ENCODE peak calls at places on chromosomes 3 and 15, in nine cellular contexts. One of them, this sample, is unnamed.

GRCh38 chr3:129238945-129239705 is 10.3 kb upstream of the COPG1 start:
- DNase-seq in Peyer's patch: no peak
- DNase-seq in neural crest cell: no peak
- DNase-seq in AG04450: no peak
- DNase-seq in nephron progenitor cell: no peak
- DNase-seq in astrocyte of the cerebellum: no peak
- DNase-seq in stomach: no peak
- DNase-seq in heart left ventricle: no peak
- DNase-seq in left lung: peak; percentile 55
- DNase-seq in this sample: peak; percentile 46

GRCh38 chr15:36263666-36264065 is 315.8 kb upstream of the CDIN1 start:
- DNase-seq in Peyer's patch: no peak
- DNase-seq in neural crest cell: no peak
- DNase-seq in AG04450: no peak
- DNase-seq in nephron progenitor cell: no peak
- DNase-seq in astrocyte of the cerebellum: no peak
- DNase-seq in stomach: no peak
- DNase-seq in heart left ventricle: no peak
- DNase-seq in left lung: no peak
- DNase-seq in this sample: no peak

GRCh38 chr3:18428036-18428435 is 2.9 kb upstream of the SATB1 start:
- DNase-seq in Peyer's patch: no peak
- DNase-seq in neural crest cell: no peak
- DNase-seq in AG04450: no peak
- DNase-seq in nephron progenitor cell: no peak
- DNase-seq in astrocyte of the cerebellum: no peak
- DNase-seq in stomach: no peak
- DNase-seq in heart left ventricle: no peak
- DNase-seq in left lung: no peak
- DNase-seq in this sample: no peak

GRCh38 chr3:58164199-58164879 is 46.4 kb downstream of the DNASE1L3 start:
- DNase-seq in Peyer's patch: no peak
- DNase-seq in neural crest cell: no peak
- DNase-seq in AG04450: peak; percentile 33
- DNase-seq in nephron progenitor cell: no peak
- DNase-seq in astrocyte of the cerebellum: peak; percentile 59
- DNase-seq in stomach: peak; percentile 92
- DNase-seq in heart left ventricle: peak; percentile 87
- DNase-seq in left lung: peak; percentile 77
- DNase-seq in this sample: no peak

GRCh38 chr15:42605281-42605744 is 29.9 kb downstream of the STARD9 start:
- DNase-seq in Peyer's patch: no peak
- DNase-seq in neural crest cell: no peak
- DNase-seq in AG04450: no peak
- DNase-seq in nephron progenitor cell: no peak
- DNase-seq in astrocyte of the cerebellum: no peak
- DNase-seq in stomach: no peak
- DNase-seq in heart left ventricle: peak; percentile 21
- DNase-seq in left lung: no peak
- DNase-seq in this sample: no peak

GRCh38 chr3:13016726-13017255 is 56.4 kb downstream of the IQSEC1 start:
- DNase-seq in Peyer's patch: no peak
- DNase-seq in neural crest cell: no peak
- DNase-seq in AG04450: no peak
- DNase-seq in nephron progenitor cell: no peak
- DNase-seq in astrocyte of the cerebellum: no peak
- DNase-seq in stomach: no peak
- DNase-seq in heart left ventricle: no peak
- DNase-seq in left lung: no peak
- DNase-seq in this sample: no peak

GRCh38 chr3:9201278-9201677 is 48.2 kb downstream of the SRGAP3 start:
- DNase-seq in Peyer's patch: no peak
- DNase-seq in neural crest cell: no peak
- DNase-seq in AG04450: no peak
- DNase-seq in nephron progenitor cell: no peak
- DNase-seq in astrocyte of the cerebellum: peak; percentile 23
- DNase-seq in stomach: no peak
- DNase-seq in heart left ventricle: no peak
- DNase-seq in left lung: no peak
- DNase-seq in this sample: no peak

GRCh38 chr15:101314726-101315125 is 19.7 kb upstream of the SNRPA1 start:
- DNase-seq in Peyer's patch: no peak
- DNase-seq in neural crest cell: no peak
- DNase-seq in AG04450: no peak
- DNase-seq in nephron progenitor cell: no peak
- DNase-seq in astrocyte of the cerebellum: no peak
- DNase-seq in stomach: no peak
- DNase-seq in heart left ventricle: no peak
- DNase-seq in left lung: no peak
- DNase-seq in this sample: no peak

GRCh38 chr3:125098929-125099328 is 43.1 kb upstream of the HEG1 start:
- DNase-seq in Peyer's patch: no peak
- DNase-seq in neural crest cell: no peak
- DNase-seq in AG04450: no peak
- DNase-seq in nephron progenitor cell: no peak
- DNase-seq in astrocyte of the cerebellum: no peak
- DNase-seq in stomach: no peak
- DNase-seq in heart left ventricle: no peak
- DNase-seq in left lung: no peak
- DNase-seq in this sample: no peak

GRCh38 chr15:92801774-92802464 is 98.2 kb upstream of the CHD2 start:
- DNase-seq in Peyer's patch: no peak
- DNase-seq in neural crest cell: no peak
- DNase-seq in AG04450: peak; percentile 83
- DNase-seq in nephron progenitor cell: no peak
- DNase-seq in astrocyte of the cerebellum: no peak
- DNase-seq in stomach: no peak
- DNase-seq in heart left ventricle: no peak
- DNase-seq in left lung: peak; percentile 82
- DNase-seq in this sample: peak; percentile 88

GRCh38 chr15:31510003-31510402 is 183.4 kb downstream of the KLF13 start:
- DNase-seq in Peyer's patch: no peak
- DNase-seq in neural crest cell: no peak
- DNase-seq in AG04450: no peak
- DNase-seq in nephron progenitor cell: no peak
- DNase-seq in astrocyte of the cerebellum: no peak
- DNase-seq in stomach: no peak
- DNase-seq in heart left ventricle: no peak
- DNase-seq in left lung: peak; percentile 10
- DNase-seq in this sample: no peak

GRCh38 chr3:115245899-115246298 is 98.8 kb upstream of the ZBTB20 start:
- DNase-seq in Peyer's patch: no peak
- DNase-seq in neural crest cell: no peak
- DNase-seq in AG04450: no peak
- DNase-seq in nephron progenitor cell: no peak
- DNase-seq in astrocyte of the cerebellum: no peak
- DNase-seq in stomach: no peak
- DNase-seq in heart left ventricle: no peak
- DNase-seq in left lung: no peak
- DNase-seq in this sample: no peak

GRCh38 chr3:142975316-142975995 is 12.0 kb upstream of the PAQR9 start:
- DNase-seq in Peyer's patch: no peak
- DNase-seq in neural crest cell: no peak
- DNase-seq in AG04450: no peak
- DNase-seq in nephron progenitor cell: no peak
- DNase-seq in astrocyte of the cerebellum: no peak
- DNase-seq in stomach: no peak
- DNase-seq in heart left ventricle: no peak
- DNase-seq in left lung: no peak
- DNase-seq in this sample: no peak

GRCh38 chr3:195099976-195100755 is 170.8 kb downstream of the XXYLT1 start:
- DNase-seq in Peyer's patch: no peak
- DNase-seq in neural crest cell: no peak
- DNase-seq in AG04450: no peak
- DNase-seq in nephron progenitor cell: no peak
- DNase-seq in astrocyte of the cerebellum: no peak
- DNase-seq in stomach: no peak
- DNase-seq in heart left ventricle: no peak
- DNase-seq in left lung: peak; percentile 29
- DNase-seq in this sample: no peak

GRCh38 chr3:115354010-115354409 is 206.9 kb upstream of the ZBTB20 start:
- DNase-seq in Peyer's patch: no peak
- DNase-seq in neural crest cell: no peak
- DNase-seq in AG04450: no peak
- DNase-seq in nephron progenitor cell: no peak
- DNase-seq in astrocyte of the cerebellum: no peak
- DNase-seq in stomach: no peak
- DNase-seq in heart left ventricle: no peak
- DNase-seq in left lung: no peak
- DNase-seq in this sample: no peak

GRCh38 chr3:196008387-196008786 is 73.5 kb downstream of the TFRC start:
- DNase-seq in Peyer's patch: no peak
- DNase-seq in neural crest cell: no peak
- DNase-seq in AG04450: no peak
- DNase-seq in nephron progenitor cell: no peak
- DNase-seq in astrocyte of the cerebellum: no peak
- DNase-seq in stomach: no peak
- DNase-seq in heart left ventricle: no peak
- DNase-seq in left lung: no peak
- DNase-seq in this sample: no peak

GRCh38 chr3:126567696-126568438 is 9.1 kb upstream of the C3orf22 start:
- DNase-seq in Peyer's patch: no peak
- DNase-seq in neural crest cell: no peak
- DNase-seq in AG04450: no peak
- DNase-seq in nephron progenitor cell: no peak
- DNase-seq in astrocyte of the cerebellum: no peak
- DNase-seq in stomach: no peak
- DNase-seq in heart left ventricle: no peak
- DNase-seq in left lung: no peak
- DNase-seq in this sample: no peak
- TF ChIP-seq CTCF in Peyer's patch: no peak
- TF ChIP-seq CTCF in neural crest cell: no peak
- TF ChIP-seq CTCF in AG04450: peak; percentile 2
- TF ChIP-seq CTCF in nephron progenitor cell: no peak
- TF ChIP-seq CTCF in astrocyte of the cerebellum: no peak
- TF ChIP-seq CTCF in stomach: no peak
- TF ChIP-seq CTCF in heart left ventricle: peak; percentile 11
- TF ChIP-seq CTCF in left lung: no peak
- TF ChIP-seq CTCF in this sample: no peak

GRCh38 chr3:134427400-134428111 is 53.3 kb upstream of the AMOTL2 start:
- DNase-seq in Peyer's patch: no peak
- DNase-seq in neural crest cell: no peak
- DNase-seq in AG04450: peak; percentile 99
- DNase-seq in nephron progenitor cell: no peak
- DNase-seq in astrocyte of the cerebellum: peak; percentile 98
- DNase-seq in stomach: no peak
- DNase-seq in heart left ventricle: no peak
- DNase-seq in left lung: no peak
- DNase-seq in this sample: peak; percentile 88

GRCh38 chr3:134430174-134430573 is 55.6 kb downstream of the ANAPC13 start:
- DNase-seq in Peyer's patch: no peak
- DNase-seq in neural crest cell: no peak
- DNase-seq in AG04450: no peak
- DNase-seq in nephron progenitor cell: no peak
- DNase-seq in astrocyte of the cerebellum: peak; percentile 50
- DNase-seq in stomach: no peak
- DNase-seq in heart left ventricle: no peak
- DNase-seq in left lung: no peak
- DNase-seq in this sample: no peak

GRCh38 chr3:134428396-134428795 is 54.1 kb upstream of the AMOTL2 start:
- DNase-seq in Peyer's patch: no peak
- DNase-seq in neural crest cell: no peak
- DNase-seq in AG04450: no peak
- DNase-seq in nephron progenitor cell: no peak
- DNase-seq in astrocyte of the cerebellum: peak; percentile 50
- DNase-seq in stomach: no peak
- DNase-seq in heart left ventricle: no peak
- DNase-seq in left lung: no peak
- DNase-seq in this sample: no peak

GRCh38 chr3:134425943-134426342 is 51.7 kb upstream of the AMOTL2 start:
- DNase-seq in Peyer's patch: no peak
- DNase-seq in neural crest cell: no peak
- DNase-seq in AG04450: no peak
- DNase-seq in nephron progenitor cell: no peak
- DNase-seq in astrocyte of the cerebellum: no peak
- DNase-seq in stomach: no peak
- DNase-seq in heart left ventricle: no peak
- DNase-seq in left lung: no peak
- DNase-seq in this sample: no peak

DNA sequence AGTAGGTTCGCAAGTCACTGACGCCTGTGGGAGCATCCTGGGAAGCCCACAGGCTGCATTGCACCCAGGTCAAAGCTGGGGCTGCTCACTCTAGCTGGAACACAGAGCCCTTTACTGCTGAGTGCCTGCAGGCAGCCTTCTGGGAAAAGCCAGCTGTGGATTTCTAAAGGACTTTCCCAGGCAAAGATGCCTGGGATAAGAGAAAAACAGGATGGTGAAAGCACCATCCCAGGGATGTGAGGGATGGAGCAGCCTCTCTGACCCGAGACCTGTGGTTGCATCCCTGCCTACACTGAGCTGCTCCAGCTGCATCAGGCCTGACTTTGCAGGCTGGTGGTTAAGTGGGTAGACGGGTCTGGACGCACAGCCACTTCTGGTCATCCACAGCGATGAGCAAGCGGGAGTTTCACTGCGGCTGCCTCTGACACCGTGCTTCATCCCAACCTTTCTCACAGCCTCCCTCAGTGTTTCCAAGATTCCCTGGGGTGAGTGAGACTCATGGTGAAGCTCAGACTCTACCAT is 52.5 kb upstream of the AMOTL2 start:
- DNase-seq in Peyer's patch: no peak
- DNase-seq in neural crest cell: no peak
- DNase-seq in AG04450: peak; percentile 74
- DNase-seq in nephron progenitor cell: no peak
- DNase-seq in astrocyte of the cerebellum: peak; percentile 68
- DNase-seq in stomach: no peak
- DNase-seq in heart left ventricle: no peak
- DNase-seq in left lung: no peak
- DNase-seq in this sample: peak; percentile 28
- TF ChIP-seq CTCF in Peyer's patch: no peak
- TF ChIP-seq CTCF in neural crest cell: no peak
- TF ChIP-seq CTCF in AG04450: no peak
- TF ChIP-seq CTCF in nephron progenitor cell: no peak
- TF ChIP-seq CTCF in astrocyte of the cerebellum: no peak
- TF ChIP-seq CTCF in stomach: no peak
- TF ChIP-seq CTCF in heart left ventricle: no peak
- TF ChIP-seq CTCF in left lung: no peak
- TF ChIP-seq CTCF in this sample: no peak

GRCh38 chr3:65732060-65732933 is 306.4 kb downstream of the MAGI1 start:
- DNase-seq in Peyer's patch: no peak
- DNase-seq in neural crest cell: peak; percentile 18
- DNase-seq in AG04450: peak; percentile 41
- DNase-seq in nephron progenitor cell: peak; percentile 34
- DNase-seq in astrocyte of the cerebellum: peak; percentile 55
- DNase-seq in stomach: no peak
- DNase-seq in heart left ventricle: no peak
- DNase-seq in left lung: no peak
- DNase-seq in this sample: peak; percentile 42
- TF ChIP-seq CTCF in Peyer's patch: peak; percentile 73
- TF ChIP-seq CTCF in neural crest cell: peak; percentile 86
- TF ChIP-seq CTCF in AG04450: peak; percentile 91
- TF ChIP-seq CTCF in nephron progenitor cell: peak; percentile 78
- TF ChIP-seq CTCF in astrocyte of the cerebellum: peak; percentile 81
- TF ChIP-seq CTCF in stomach: no peak
- TF ChIP-seq CTCF in heart left ventricle: peak; percentile 81
- TF ChIP-seq CTCF in left lung: peak; percentile 68
- TF ChIP-seq CTCF in this sample: peak; percentile 79

DNA sequence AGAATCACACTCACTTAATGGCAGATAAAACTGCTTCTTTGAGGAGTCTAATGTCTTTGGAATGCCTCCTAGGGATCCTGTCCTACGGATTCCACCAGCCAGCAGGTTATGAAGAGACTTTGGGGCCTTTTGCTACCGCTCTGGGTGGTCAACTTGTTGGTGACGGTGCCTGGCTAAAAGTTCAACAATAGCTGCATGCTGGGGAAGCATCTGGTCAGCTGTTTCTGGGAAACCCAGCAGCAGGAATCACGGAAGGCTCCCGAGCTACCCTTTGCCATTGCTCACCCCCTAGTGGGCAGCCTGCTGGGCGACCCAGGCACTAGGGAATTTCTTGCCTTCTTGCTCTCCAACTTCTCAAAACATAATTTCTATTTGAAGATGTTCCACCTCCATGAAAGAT is 263.3 kb downstream of the NEK10 start:
- DNase-seq in Peyer's patch: no peak
- DNase-seq in neural crest cell: peak; percentile 3
- DNase-seq in AG04450: no peak
- DNase-seq in nephron progenitor cell: peak; percentile 23
- DNase-seq in astrocyte of the cerebellum: no peak
- DNase-seq in stomach: no peak
- DNase-seq in heart left ventricle: no peak
- DNase-seq in left lung: no peak
- DNase-seq in this sample: no peak
- TF ChIP-seq CTCF in Peyer's patch: no peak
- TF ChIP-seq CTCF in neural crest cell: peak; percentile 45
- TF ChIP-seq CTCF in AG04450: no peak
- TF ChIP-seq CTCF in nephron progenitor cell: peak; percentile 32
- TF ChIP-seq CTCF in astrocyte of the cerebellum: no peak
- TF ChIP-seq CTCF in stomach: no peak
- TF ChIP-seq CTCF in heart left ventricle: no peak
- TF ChIP-seq CTCF in left lung: no peak
- TF ChIP-seq CTCF in this sample: no peak